ENCODE peak calls at places on chromosomes 7 and 10, in nine cellular contexts. K is tibial nerve, F is glutamatergic neuron, B is PC-3, M is endothelial cell, I is fibroblast of lung, L is GM20000, S is progenitor cell of endocrine pancreas, T is IMR-90. P is an unnamed sample.

GRCh38 chr7:88291401-88292173 is 15.1 kb downstream of the STEAP4 start:
- DNase-seq in K (no peak), F (no peak), B (peak), M (no peak), I (peak), L (no peak), S (no peak), T (peak), P (no peak)

GRCh38 chr7:148729984-148730733 is 31.5 kb downstream of the CUL1 start:
- DNase-seq in K (no peak), F (no peak), B (peak), M (no peak), I (peak), L (no peak), S (no peak), T (peak), P (no peak)

GRCh38 chr10:18261063-18261462 is 120.8 kb downstream of the CACNB2 start:
- DNase-seq in K (no peak), F (no peak), B (no peak), M (no peak), I (no peak), L (no peak), S (no peak), T (no peak), P (no peak)

GRCh38 chr7:88669913-88670312 is 89.6 kb upstream of the ZNF804B start:
- DNase-seq in K (no peak), F (no peak), B (no peak), M (no peak), I (no peak), L (no peak), S (no peak), T (no peak), P (no peak)

GRCh38 chr7:151080091-151080521 is 503 bp downstream of the FASTK start:
- DNase-seq in K (no peak), F (peak), B (no peak), M (no peak), I (peak), L (no peak), S (no peak), T (no peak), P (no peak)

GRCh38 chr7:156177396-156178055 is 365.3 kb upstream of the SHH start:
- DNase-seq in K (no peak), F (no peak), B (no peak), M (no peak), I (no peak), L (no peak), S (no peak), T (no peak), P (no peak)

GRCh38 chr7:85950871-85951270 is 692.8 kb upstream of the GRM3 start:
- DNase-seq in K (no peak), F (no peak), B (no peak), M (no peak), I (no peak), L (no peak), S (no peak), T (no peak), P (no peak)

GRCh38 chr10:112844681-112845080 is 105.4 kb upstream of the TCF7L2 start:
- DNase-seq in K (no peak), F (no peak), B (no peak), M (no peak), I (no peak), L (no peak), S (no peak), T (no peak), P (no peak)

GRCh38 chr7:108299251-108300014 is 156.8 kb downstream of the NRCAM start:
- DNase-seq in K (no peak), F (no peak), B (peak), M (no peak), I (peak), L (no peak), S (no peak), T (no peak), P (no peak)

GRCh38 chr10:42367532-42368230 is 270.7 kb downstream of the ZNF33B start:
- DNase-seq in K (peak), F (peak), B (peak), M (no peak), I (peak), L (peak), S (no peak), T (peak), P (peak)

GRCh38 chr7:98230746-98231471 is 19.7 kb downstream of the BHLHA15 start:
- DNase-seq in K (no peak), F (no peak), B (no peak), M (no peak), I (no peak), L (no peak), S (no peak), T (no peak), P (no peak)

GRCh38 chr10:35421553-35422178 is 85.4 kb downstream of the CCNY start:
- DNase-seq in K (peak), F (no peak), B (peak), M (no peak), I (peak), L (no peak), S (no peak), T (peak), P (no peak)

GRCh38 chr7:69443136-69443535 is 155.1 kb upstream of the AUTS2 start:
- DNase-seq in K (no peak), F (no peak), B (no peak), M (no peak), I (no peak), L (no peak), S (no peak), T (no peak), P (no peak)

GRCh38 chr7:104973909-104974415 is 40.0 kb upstream of the KMT2E start:
- DNase-seq in K (no peak), F (no peak), B (no peak), M (no peak), I (peak), L (no peak), S (no peak), T (peak), P (no peak)

GRCh38 chr7:15977663-15978062 is 291.2 kb upstream of the MEOX2 start:
- DNase-seq in K (no peak), F (no peak), B (peak), M (no peak), I (peak), L (no peak), S (no peak), T (peak), P (no peak)

GRCh38 chr10:87918254-87918859 is 54.9 kb downstream of the PTEN start:
- DNase-seq in K (no peak), F (no peak), B (no peak), M (no peak), I (no peak), L (no peak), S (no peak), T (no peak), P (no peak)

GRCh38 chr7:158689500-158689899 is 15.1 kb downstream of the NCAPG2 start:
- DNase-seq in K (no peak), F (no peak), B (no peak), M (no peak), I (no peak), L (no peak), S (no peak), T (no peak), P (no peak)

GRCh38 chr10:47027108-47027811 is 116.0 kb downstream of the PTPN20 start:
- DNase-seq in K (no peak), F (no peak), B (no peak), M (peak), I (no peak), L (no peak), S (no peak), T (no peak), P (no peak)

GRCh38 chr7:37297546-37297945 is 151.1 kb downstream of the ELMO1 start:
- DNase-seq in K (no peak), F (no peak), B (no peak), M (no peak), I (peak), L (no peak), S (no peak), T (no peak), P (no peak)

GRCh38 chr7:31099451-31100444 is 47.6 kb downstream of the ADCYAP1R1 start:
- DNase-seq in K (no peak), F (no peak), B (no peak), M (no peak), I (no peak), L (no peak), S (no peak), T (no peak), P (no peak)

GRCh38 chr10:115046686-115047244 is 46.4 kb upstream of the ATRNL1 start:
- DNase-seq in K (no peak), F (no peak), B (no peak), M (no peak), I (no peak), L (no peak), S (no peak), T (no peak), P (no peak)

GRCh38 chr10:95976295-95977229 is 66.8 kb upstream of the CCNJ start:
- DNase-seq in K (no peak), F (no peak), B (peak), M (no peak), I (no peak), L (peak), S (no peak), T (no peak), P (no peak)

GRCh38 chr7:104196161-104196560 is 11.7 kb downstream of the ORC5 start:
- DNase-seq in K (no peak), F (no peak), B (peak), M (no peak), I (no peak), L (no peak), S (no peak), T (peak), P (no peak)

GRCh38 chr10:125606406-125606805 is 76.6 kb downstream of the TEX36 start:
- DNase-seq in K (no peak), F (no peak), B (no peak), M (no peak), I (no peak), L (no peak), S (no peak), T (no peak), P (no peak)

GRCh38 chr7:13904689-13905088 is 84.8 kb downstream of the ETV1 start:
- DNase-seq in K (no peak), F (no peak), B (no peak), M (no peak), I (peak), L (no peak), S (no peak), T (peak), P (no peak)

GRCh38 chr7:84675633-84676034 is 481.0 kb upstream of the SEMA3A start:
- DNase-seq in K (no peak), F (no peak), B (peak), M (no peak), I (peak), L (no peak), S (no peak), T (no peak), P (peak)

GRCh38 chr10:47366056-47366631 is 17.9 kb downstream of the ZNF488 start:
- DNase-seq in K (no peak), F (no peak), B (no peak), M (no peak), I (no peak), L (no peak), S (no peak), T (no peak), P (no peak)

GRCh38 chr10:126754966-126755365 is 84.5 kb upstream of the C10orf90 start:
- DNase-seq in K (no peak), F (no peak), B (no peak), M (no peak), I (no peak), L (no peak), S (no peak), T (no peak), P (no peak)

GRCh38 chr10:123194056-123194455 is 39.9 kb downstream of the BUB3 start:
- DNase-seq in K (no peak), F (no peak), B (no peak), M (no peak), I (no peak), L (no peak), S (no peak), T (no peak), P (no peak)

GRCh38 chr10:69994262-69994661 is 58.4 kb upstream of the MACROH2A2 start:
- DNase-seq in K (peak), F (no peak), B (peak), M (peak), I (peak), L (peak), S (no peak), T (peak), P (peak)

GRCh38 chr10:26798298-26798697 is 62.5 kb downstream of the ABI1 start:
- DNase-seq in K (no peak), F (no peak), B (no peak), M (no peak), I (no peak), L (no peak), S (no peak), T (no peak), P (no peak)

DNA sequence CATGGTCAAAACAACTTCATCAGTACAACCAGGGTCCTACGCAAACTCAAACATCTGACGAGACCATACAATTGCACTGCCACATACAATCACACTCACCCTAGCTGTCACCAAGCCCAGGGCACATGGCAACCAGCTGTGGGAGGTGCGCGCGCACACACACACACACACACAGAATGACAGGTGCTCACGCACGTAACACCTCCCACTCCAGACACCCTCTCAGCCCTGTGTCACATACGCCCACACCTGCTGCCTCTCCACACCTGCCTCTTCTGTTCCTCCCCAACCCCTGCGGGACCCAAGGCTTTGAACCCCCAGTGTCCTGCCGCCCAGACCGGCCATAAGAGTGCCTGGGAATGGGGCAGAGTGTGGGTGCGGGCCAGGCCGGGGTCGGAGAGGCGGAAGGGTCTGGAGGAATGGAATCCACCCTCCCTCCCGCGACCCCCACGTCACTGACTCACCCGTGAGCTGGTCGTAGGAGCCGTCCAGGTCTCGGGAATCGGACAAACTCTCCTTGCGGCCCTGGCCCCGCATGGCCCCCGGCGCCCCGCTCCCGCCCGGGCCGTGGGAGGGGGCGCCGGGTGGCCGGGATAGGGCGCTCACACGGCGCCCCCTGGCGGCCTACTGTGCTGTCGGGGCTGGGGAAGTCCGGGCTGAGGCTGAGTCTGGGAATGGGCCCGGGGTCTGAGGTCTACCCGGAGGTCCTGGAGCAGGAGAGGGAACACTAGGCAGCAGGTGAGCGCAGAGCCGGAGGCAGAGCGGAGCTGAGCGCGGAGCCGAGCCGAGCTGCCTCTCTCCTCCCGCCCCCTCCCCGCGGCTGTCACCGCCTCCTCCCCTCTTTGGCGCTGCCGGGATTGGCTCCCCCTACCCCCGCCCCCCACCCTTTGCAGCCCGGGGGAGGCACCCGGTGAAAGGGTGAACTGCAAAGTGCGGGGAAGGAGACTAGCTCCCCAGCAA is at the start of gene KCNIP2:
- DNase-seq in K (no peak), F (peak), B (no peak), M (peak), I (no peak), L (peak), S (peak), T (no peak), P (peak)
- TF ChIP-seq CTCF in K (peak), F (peak), B (peak), M (peak), I (peak), L (peak), S (peak), T (peak), P (peak)

DNA sequence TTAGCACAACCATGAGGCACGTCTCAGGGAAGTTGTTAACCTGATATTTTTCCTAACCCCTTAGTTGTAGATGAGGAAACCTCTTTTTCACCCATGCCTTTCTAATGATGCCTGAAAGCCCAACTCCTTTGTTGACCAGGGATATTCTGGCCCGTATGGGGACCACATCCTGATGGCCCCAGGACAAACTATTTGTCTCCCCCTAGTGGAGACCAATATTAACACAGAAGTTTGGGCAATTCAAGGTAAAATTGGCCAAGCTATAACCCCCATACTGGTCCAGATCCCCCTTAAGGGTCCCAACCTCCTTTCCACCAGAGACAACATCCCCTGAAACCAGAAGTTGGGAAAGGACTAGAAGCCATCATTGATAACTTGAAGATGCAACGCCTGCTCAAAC is 893.3 kb downstream of the SORCS1 start:
- DNase-seq in K (no peak), F (no peak), B (no peak), M (no peak), I (no peak), L (no peak), S (no peak), T (no peak), P (no peak)
- TF ChIP-seq CTCF in K (no peak), F (peak), B (peak), M (peak), I (no peak), L (no peak), S (no peak), T (no peak), P (peak)

GRCh38 chr7:117829450-117829849 is 43.8 kb downstream of the CTTNBP2 start:
- DNase-seq in K (no peak), F (no peak), B (no peak), M (no peak), I (no peak), L (no peak), S (no peak), T (no peak), P (no peak)
- TF ChIP-seq CTCF in K (no peak), F (no peak), B (peak), M (no peak), I (no peak), L (no peak), S (no peak), T (no peak), P (no peak)

GRCh38 chr7:25179771-25180591 is 48.3 kb downstream of the NPVF start:
- DNase-seq in K (peak), F (peak), B (peak), M (peak), I (peak), L (peak), S (peak), T (peak), P (peak)

GRCh38 chr7:25179325-25179724 is 49.0 kb downstream of the NPVF start:
- DNase-seq in K (no peak), F (no peak), B (no peak), M (no peak), I (no peak), L (peak), S (no peak), T (no peak), P (no peak)

GRCh38 chr7:25180592-25180923 is 47.7 kb downstream of the NPVF start:
- DNase-seq in K (peak), F (no peak), B (no peak), M (no peak), I (no peak), L (no peak), S (no peak), T (no peak), P (no peak)

GRCh38 chr7:25181537-25181936 is 46.7 kb downstream of the NPVF start:
- DNase-seq in K (no peak), F (no peak), B (no peak), M (no peak), I (no peak), L (no peak), S (no peak), T (no peak), P (no peak)

GRCh38 chr7:25180946-25181345 is 47.3 kb downstream of the NPVF start:
- DNase-seq in K (no peak), F (no peak), B (no peak), M (no peak), I (peak), L (no peak), S (no peak), T (no peak), P (no peak)
- TF ChIP-seq CTCF in K (no peak), F (no peak), B (no peak), M (no peak), I (no peak), L (no peak), S (no peak), T (no peak), P (no peak)

DNA sequence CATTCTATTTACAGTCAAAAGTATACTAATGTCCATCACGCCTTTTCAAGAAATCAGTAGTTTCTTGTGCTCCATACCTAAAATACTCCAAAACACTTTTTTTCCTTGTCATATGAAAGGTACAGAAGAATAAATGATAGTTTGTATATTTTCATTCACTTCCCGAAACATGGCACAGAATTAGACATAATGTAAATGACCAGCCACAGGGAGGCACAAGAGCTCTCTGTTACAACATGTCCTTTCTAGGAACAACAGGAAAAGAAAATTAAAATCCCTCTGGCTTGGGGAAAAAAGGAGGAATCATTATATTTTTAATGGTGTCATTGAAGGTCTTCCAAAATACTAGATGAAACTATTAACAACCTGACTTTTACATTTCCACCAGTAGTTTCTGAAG is 331.2 kb downstream of the ACTR3B start:
- DNase-seq in K (no peak), F (no peak), B (no peak), M (no peak), I (no peak), L (no peak), S (no peak), T (no peak), P (no peak)
- TF ChIP-seq CTCF in K (no peak), F (no peak), B (no peak), M (no peak), I (no peak), L (no peak), S (no peak), T (no peak), P (no peak)

GRCh38 chr10:43440782-43441134 is 3.8 kb downstream of the ZNF487 start:
- DNase-seq in K (no peak), F (no peak), B (no peak), M (no peak), I (no peak), L (no peak), S (no peak), T (no peak), P (no peak)

GRCh38 chr10:43437141-43437860 is 390 bp downstream of the ZNF487 start:
- DNase-seq in K (no peak), F (no peak), B (peak), M (no peak), I (no peak), L (no peak), S (no peak), T (no peak), P (peak)

DNA sequence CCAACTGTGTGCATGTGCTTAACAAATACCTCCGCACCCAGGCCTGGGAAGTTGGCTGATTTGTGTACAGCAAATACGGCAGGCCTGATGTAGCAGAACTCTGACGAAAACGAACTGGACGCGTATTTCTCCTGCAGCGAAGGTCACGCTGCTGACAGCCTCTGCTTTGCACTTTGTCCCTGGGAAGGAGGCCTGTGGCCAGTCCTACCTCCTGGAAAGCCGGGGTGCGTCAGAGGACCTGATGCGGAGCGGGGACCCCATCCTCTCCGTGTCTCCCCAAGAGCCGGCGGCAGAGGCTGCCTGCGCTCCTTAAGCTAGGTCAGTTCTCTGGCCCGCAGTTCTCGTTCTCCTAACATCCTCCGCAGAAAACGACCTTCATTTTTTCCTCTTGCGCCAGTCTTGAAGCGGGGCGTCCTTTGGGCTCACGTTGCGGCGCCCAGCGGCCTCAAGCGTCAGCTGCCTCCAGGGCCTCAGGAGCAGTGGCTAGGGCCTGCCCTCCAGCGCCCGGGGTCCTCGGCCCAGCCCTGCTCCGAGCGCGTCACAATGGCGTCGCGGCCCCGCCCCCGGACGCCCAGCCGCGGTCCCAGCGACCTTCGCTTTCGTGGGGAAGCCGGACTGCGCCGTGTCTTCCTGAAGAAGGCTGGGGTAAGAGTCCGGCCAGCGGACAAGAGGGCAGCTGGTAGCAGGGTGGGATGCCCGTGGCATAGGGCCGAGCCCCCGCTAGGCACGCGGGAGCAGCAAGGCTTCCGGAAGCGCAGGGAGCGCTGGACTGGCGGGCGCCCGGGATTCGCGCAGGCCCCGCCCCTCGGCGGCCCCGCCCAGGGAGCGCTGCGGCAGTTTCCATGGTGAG is at the start of gene ZNF487:
- DNase-seq in K (peak), F (peak), B (peak), M (peak), I (peak), L (peak), S (peak), T (peak), P (peak)
- TF ChIP-seq CTCF in K (peak), F (no peak), B (no peak), M (no peak), I (no peak), L (peak), S (peak), T (peak), P (peak)

P was measured in GM13977.